ENCODE peak calls at places on chromosome 7, in seven cellular contexts. E is H1, R is stomach, G is SK-N-SH, W is HL-60, Q is HCT116, V is breast epithelium. L is an unnamed sample.

GRCh38 chr7:153061913-153062528 is 302.5 kb downstream of the ACTR3B start:
- DNase-seq in E (peak; percentile 81), R (no peak), G (no peak), W (no peak), Q (no peak), V (no peak), L (no peak)

GRCh38 chr7:31950101-31950755 is 120.0 kb downstream of the PDE1C start:
- DNase-seq in E (no peak), R (no peak), G (no peak), W (no peak), Q (no peak), V (no peak), L (no peak)

GRCh38 chr7:13017325-13017853 is 330.0 kb downstream of the ARL4A start:
- DNase-seq in E (no peak), R (no peak), G (no peak), W (no peak), Q (peak; percentile 96), V (no peak), L (no peak)

GRCh38 chr7:1883031-1883761 is 213.1 kb downstream of the ELFN1 start:
- DNase-seq in E (no peak), R (no peak), G (no peak), W (peak; percentile 33), Q (peak; percentile 68), V (no peak), L (no peak)

GRCh38 chr7:117251687-117252086 is 71.2 kb downstream of the WNT2 start:
- DNase-seq in E (no peak), R (no peak), G (no peak), W (no peak), Q (no peak), V (no peak), L (no peak)

GRCh38 chr7:106166651-106167342 is 54.7 kb upstream of the SYPL1 start:
- DNase-seq in E (no peak), R (peak; percentile 47), G (peak; percentile 73), W (no peak), Q (peak; percentile 68), V (no peak), L (no peak)

GRCh38 chr7:74193054-74193453 is 16.8 kb upstream of the LAT2 start:
- DNase-seq in E (no peak), R (no peak), G (no peak), W (no peak), Q (no peak), V (no peak), L (no peak)

GRCh38 chr7:110407706-110408105 is 683.2 kb upstream of the LRRN3 start:
- DNase-seq in E (no peak), R (no peak), G (no peak), W (no peak), Q (no peak), V (no peak), L (no peak)

GRCh38 chr7:98202367-98203195 is 8.7 kb upstream of the BHLHA15 start:
- DNase-seq in E (no peak), R (no peak), G (no peak), W (peak; percentile 49), Q (no peak), V (no peak), L (peak; percentile 91)

GRCh38 chr7:36283711-36284130 is 105.9 kb upstream of the ANLN start:
- DNase-seq in E (no peak), R (peak; percentile 43), G (no peak), W (peak; percentile 93), Q (no peak), V (no peak), L (peak; percentile 94)

GRCh38 chr7:1695800-1696454 is 25.9 kb downstream of the ELFN1 start:
- DNase-seq in E (peak; percentile 35), R (no peak), G (peak; percentile 33), W (no peak), Q (no peak), V (peak; percentile 25), L (peak; percentile 47)

GRCh38 chr7:30180718-30181117 is 45.9 kb downstream of the MTURN start:
- DNase-seq in E (no peak), R (no peak), G (no peak), W (no peak), Q (no peak), V (no peak), L (no peak)

GRCh38 chr7:48868916-48869315 is 55.4 kb upstream of the CDC14C start:
- DNase-seq in E (no peak), R (no peak), G (no peak), W (no peak), Q (no peak), V (no peak), L (no peak)

GRCh38 chr7:136064098-136064497 is 86.9 kb upstream of the MTPN start:
- DNase-seq in E (no peak), R (no peak), G (no peak), W (no peak), Q (no peak), V (no peak), L (no peak)

GRCh38 chr7:69814421-69814962 is 216.2 kb downstream of the AUTS2 start:
- DNase-seq in E (no peak), R (no peak), G (no peak), W (no peak), Q (no peak), V (no peak), L (no peak)

GRCh38 chr7:192701-193536 is 548 bp downstream of the FAM20C start:
- DNase-seq in E (no peak), R (peak; percentile 48), G (peak; percentile 79), W (no peak), Q (no peak), V (no peak), L (no peak)

GRCh38 chr7:55588379-55588699 is 16.0 kb upstream of the VOPP1 start:
- DNase-seq in E (no peak), R (no peak), G (no peak), W (no peak), Q (no peak), V (peak; percentile 33), L (no peak)

GRCh38 chr7:23468721-23469149 is 1.6 kb downstream of the IGF2BP3 start:
- DNase-seq in E (no peak), R (no peak), G (peak; percentile 68), W (no peak), Q (no peak), V (no peak), L (peak; percentile 78)
- TF ChIP-seq POLR2AphosphoS5 in E (no peak), R (no peak), G (no peak), W (no peak), Q (no peak), V (no peak), L (no peak)

DNA sequence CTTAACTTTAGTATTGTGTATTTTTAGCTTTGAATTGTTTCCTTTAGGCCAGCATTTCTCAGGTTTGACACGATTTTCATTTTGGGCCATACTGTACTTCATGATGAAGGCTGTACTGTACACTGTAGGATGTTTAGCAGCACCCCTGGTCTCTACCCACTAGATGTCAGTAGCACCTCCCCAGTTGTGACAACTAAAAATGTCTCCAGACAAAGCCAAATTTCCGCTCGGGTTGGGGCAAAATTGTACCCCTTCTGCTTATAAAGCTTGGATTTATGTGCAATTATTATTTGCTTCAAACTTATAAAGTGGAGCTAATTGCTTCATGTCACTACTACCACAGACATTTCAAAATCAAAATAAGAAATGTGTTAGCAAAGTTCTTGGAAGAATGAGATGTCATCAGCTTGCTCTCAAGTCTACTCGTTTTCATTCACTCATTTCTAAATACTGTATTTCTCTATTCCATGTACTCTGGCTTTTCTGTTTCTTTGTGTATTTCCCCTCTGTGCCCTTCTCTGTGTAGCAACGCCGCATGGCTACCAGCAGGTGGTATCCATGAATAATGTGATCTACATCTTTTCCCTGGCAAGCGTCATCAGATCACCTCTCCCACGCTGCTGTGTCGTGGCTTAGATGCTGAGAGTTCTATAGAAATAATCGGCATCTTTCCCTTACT is 47.7 kb upstream of the CALCR start:
- DNase-seq in E (no peak), R (no peak), G (peak; percentile 32), W (no peak), Q (peak; percentile 38), V (no peak), L (no peak)
- H3K4me3 ChIP-seq in E (no peak overlapping the region), R (no peak overlapping the region), G (no peak overlapping the region), W (no peak overlapping the region), Q (no peak overlapping the region), V (no peak overlapping the region), L (no peak overlapping the region)

GRCh38 chr7:10472115-10472514 is 501.6 kb upstream of the PHF14 start:
- DNase-seq in E (no peak), R (no peak), G (no peak), W (no peak), Q (no peak), V (no peak), L (no peak)
- TF ChIP-seq POLR2AphosphoS5 in E (no peak), R (no peak), G (no peak), W (no peak), Q (no peak), V (no peak), L (no peak)

DNA sequence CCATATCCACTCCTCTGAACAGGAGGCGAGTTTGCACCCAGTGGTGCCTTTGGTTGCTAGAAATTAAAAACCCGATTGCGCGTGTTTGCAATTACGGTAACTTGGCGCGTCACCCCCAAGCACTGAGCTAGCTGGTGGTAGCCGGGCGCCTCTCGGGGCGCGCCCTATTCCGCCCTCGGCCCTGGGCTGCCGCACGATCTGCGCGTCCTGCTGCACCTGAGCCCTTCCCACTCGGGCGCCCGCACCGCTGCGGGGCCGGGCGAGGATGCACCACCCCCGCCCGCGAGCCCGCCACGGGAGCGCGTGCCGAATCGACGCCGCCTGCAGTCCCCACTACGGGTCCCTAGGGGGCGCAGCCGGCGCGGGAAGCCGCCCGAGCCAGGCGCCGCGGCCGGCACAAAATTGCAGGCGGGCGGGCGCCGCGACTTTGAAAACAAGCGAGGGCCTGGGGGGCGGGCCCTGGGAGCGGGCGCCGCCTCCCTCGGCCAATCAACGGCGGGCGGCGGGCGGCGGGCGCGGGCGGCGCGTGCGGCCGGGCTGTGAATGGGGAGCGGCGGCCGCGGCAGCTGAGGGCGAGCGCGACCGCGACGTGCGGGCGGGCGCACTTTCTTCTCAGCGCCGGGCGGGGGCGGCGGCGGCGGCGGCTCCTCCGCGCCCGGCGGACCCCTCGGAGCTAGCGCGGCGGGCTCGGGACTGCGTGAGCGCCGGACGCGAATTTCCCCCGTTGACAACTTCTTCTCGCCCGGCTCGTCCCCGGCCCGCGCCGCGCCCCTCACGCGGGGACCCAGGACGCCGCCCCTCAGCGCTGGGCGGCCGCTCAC is at the start of gene SDK1:
- DNase-seq in E (peak; percentile 94), R (peak; percentile 94), G (peak; percentile 98), W (peak; percentile 8), Q (peak; percentile 71), V (peak; percentile 93), L (peak; percentile 97)
- H3K4me3 ChIP-seq in E (peak within 1 kb of the TSS; percentile 76), R (peak within 1 kb of the TSS; percentile 63), G (peak within 1 kb of the TSS; percentile 62), W (no peak within 1 kb of the TSS), Q (no peak within 1 kb of the TSS), V (peak within 1 kb of the TSS; percentile 84), L (peak within 1 kb of the TSS; percentile 65)

L was measured in spleen.